ENCODE peak calls at places on chromosomes 5 and 9, in ten cellular contexts. One of them, this sample, is unnamed.

GRCh38 chr5:171520300-171521170 is 101.1 kb downstream of the FGF18 start:
- DNase-seq in GM23338: peak; percentile 89
- DNase-seq in stimulated activated CD8-positive, alpha-beta memory T cell treated with anti-CD3 and anti-CD28 coated beads, Interleukin-12 subunit alpha, Interleukin-12 subunit beta, amount 100 ng/mL, for 4 hours: no peak
- DNase-seq in Daoy: peak; percentile 74
- DNase-seq in amniotic stem cell: no peak
- DNase-seq in ACHN: no peak
- DNase-seq in stimulated activated CD4-positive, alpha-beta T cell treated with anti-CD3 and anti-CD28 coated beads, Interleukin-15, amount 100 ng/mL, for 24 hours: no peak
- DNase-seq in CD4-positive, alpha-beta memory T cell: no peak
- DNase-seq in lung: no peak
- DNase-seq in right cardiac atrium: peak; percentile 54
- DNase-seq in this sample: no peak

GRCh38 chr5:177232761-177233160 is 70.8 kb downstream of the RAB24 start:
- DNase-seq in stimulated activated CD8-positive, alpha-beta memory T cell treated with anti-CD3 and anti-CD28 coated beads, Interleukin-12 subunit alpha, Interleukin-12 subunit beta, amount 100 ng/mL, for 4 hours: no peak
- DNase-seq in ACHN: no peak
- DNase-seq in Daoy: peak; percentile 33
- DNase-seq in lung: no peak
- DNase-seq in right cardiac atrium: no peak
- DNase-seq in GM23338: no peak
- DNase-seq in amniotic stem cell: no peak
- DNase-seq in CD4-positive, alpha-beta memory T cell: no peak
- DNase-seq in stimulated activated CD4-positive, alpha-beta T cell treated with anti-CD3 and anti-CD28 coated beads, Interleukin-15, amount 100 ng/mL, for 24 hours: no peak
- DNase-seq in this sample: peak; percentile 18

GRCh38 chr9:71734953-71735352 is 33.4 kb downstream of the CEMIP2 start:
- DNase-seq in lung: no peak
- DNase-seq in ACHN: no peak
- DNase-seq in right cardiac atrium: no peak
- DNase-seq in amniotic stem cell: no peak
- DNase-seq in CD4-positive, alpha-beta memory T cell: no peak
- DNase-seq in Daoy: no peak
- DNase-seq in stimulated activated CD8-positive, alpha-beta memory T cell treated with anti-CD3 and anti-CD28 coated beads, Interleukin-12 subunit alpha, Interleukin-12 subunit beta, amount 100 ng/mL, for 4 hours: no peak
- DNase-seq in stimulated activated CD4-positive, alpha-beta T cell treated with anti-CD3 and anti-CD28 coated beads, Interleukin-15, amount 100 ng/mL, for 24 hours: no peak
- DNase-seq in GM23338: no peak
- DNase-seq in this sample: no peak

GRCh38 chr5:72477644-72478043 is 29.6 kb downstream of the ZNF366 start:
- DNase-seq in ACHN: no peak
- DNase-seq in Daoy: no peak
- DNase-seq in right cardiac atrium: no peak
- DNase-seq in stimulated activated CD8-positive, alpha-beta memory T cell treated with anti-CD3 and anti-CD28 coated beads, Interleukin-12 subunit alpha, Interleukin-12 subunit beta, amount 100 ng/mL, for 4 hours: no peak
- DNase-seq in lung: no peak
- DNase-seq in stimulated activated CD4-positive, alpha-beta T cell treated with anti-CD3 and anti-CD28 coated beads, Interleukin-15, amount 100 ng/mL, for 24 hours: no peak
- DNase-seq in amniotic stem cell: no peak
- DNase-seq in GM23338: no peak
- DNase-seq in CD4-positive, alpha-beta memory T cell: no peak
- DNase-seq in this sample: no peak

GRCh38 chr5:149452665-149453617 is 73.8 kb upstream of the IL17B start:
- DNase-seq in Daoy: peak; percentile 97
- DNase-seq in ACHN: no peak
- DNase-seq in GM23338: peak; percentile 44
- DNase-seq in stimulated activated CD4-positive, alpha-beta T cell treated with anti-CD3 and anti-CD28 coated beads, Interleukin-15, amount 100 ng/mL, for 24 hours: no peak
- DNase-seq in amniotic stem cell: peak; percentile 84
- DNase-seq in lung: no peak
- DNase-seq in right cardiac atrium: peak; percentile 90
- DNase-seq in CD4-positive, alpha-beta memory T cell: no peak
- DNase-seq in stimulated activated CD8-positive, alpha-beta memory T cell treated with anti-CD3 and anti-CD28 coated beads, Interleukin-12 subunit alpha, Interleukin-12 subunit beta, amount 100 ng/mL, for 4 hours: no peak
- DNase-seq in this sample: peak; percentile 95

GRCh38 chr9:4933177-4933576 is 51.9 kb upstream of the JAK2 start:
- DNase-seq in ACHN: no peak
- DNase-seq in CD4-positive, alpha-beta memory T cell: no peak
- DNase-seq in lung: no peak
- DNase-seq in GM23338: no peak
- DNase-seq in stimulated activated CD4-positive, alpha-beta T cell treated with anti-CD3 and anti-CD28 coated beads, Interleukin-15, amount 100 ng/mL, for 24 hours: no peak
- DNase-seq in amniotic stem cell: no peak
- DNase-seq in right cardiac atrium: peak; percentile 53
- DNase-seq in Daoy: no peak
- DNase-seq in stimulated activated CD8-positive, alpha-beta memory T cell treated with anti-CD3 and anti-CD28 coated beads, Interleukin-12 subunit alpha, Interleukin-12 subunit beta, amount 100 ng/mL, for 4 hours: no peak
- DNase-seq in this sample: no peak

GRCh38 chr5:139636207-139636792 is 11.8 kb upstream of the CXXC5 start:
- DNase-seq in CD4-positive, alpha-beta memory T cell: peak; percentile 58
- DNase-seq in lung: no peak
- DNase-seq in amniotic stem cell: no peak
- DNase-seq in stimulated activated CD4-positive, alpha-beta T cell treated with anti-CD3 and anti-CD28 coated beads, Interleukin-15, amount 100 ng/mL, for 24 hours: peak; percentile 63
- DNase-seq in right cardiac atrium: peak; percentile 54
- DNase-seq in GM23338: no peak
- DNase-seq in Daoy: peak; percentile 55
- DNase-seq in ACHN: no peak
- DNase-seq in stimulated activated CD8-positive, alpha-beta memory T cell treated with anti-CD3 and anti-CD28 coated beads, Interleukin-12 subunit alpha, Interleukin-12 subunit beta, amount 100 ng/mL, for 4 hours: no peak
- DNase-seq in this sample: no peak

GRCh38 chr5:157718529-157718928 is 12.7 kb upstream of the THG1L start:
- DNase-seq in GM23338: peak; percentile 47
- DNase-seq in amniotic stem cell: no peak
- DNase-seq in right cardiac atrium: peak; percentile 48
- DNase-seq in ACHN: peak; percentile 58
- DNase-seq in Daoy: peak; percentile 52
- DNase-seq in stimulated activated CD4-positive, alpha-beta T cell treated with anti-CD3 and anti-CD28 coated beads, Interleukin-15, amount 100 ng/mL, for 24 hours: peak; percentile 26
- DNase-seq in lung: no peak
- DNase-seq in CD4-positive, alpha-beta memory T cell: peak; percentile 45
- DNase-seq in stimulated activated CD8-positive, alpha-beta memory T cell treated with anti-CD3 and anti-CD28 coated beads, Interleukin-12 subunit alpha, Interleukin-12 subunit beta, amount 100 ng/mL, for 4 hours: no peak
- DNase-seq in this sample: peak; percentile 45

GRCh38 chr5:21225223-21226064 is 1237.4 kb upstream of the CDH18 start:
- DNase-seq in right cardiac atrium: no peak
- DNase-seq in CD4-positive, alpha-beta memory T cell: no peak
- DNase-seq in lung: no peak
- DNase-seq in amniotic stem cell: no peak
- DNase-seq in Daoy: no peak
- DNase-seq in ACHN: no peak
- DNase-seq in stimulated activated CD4-positive, alpha-beta T cell treated with anti-CD3 and anti-CD28 coated beads, Interleukin-15, amount 100 ng/mL, for 24 hours: no peak
- DNase-seq in GM23338: no peak
- DNase-seq in stimulated activated CD8-positive, alpha-beta memory T cell treated with anti-CD3 and anti-CD28 coated beads, Interleukin-12 subunit alpha, Interleukin-12 subunit beta, amount 100 ng/mL, for 4 hours: no peak
- DNase-seq in this sample: no peak

GRCh38 chr5:82347213-82347947 is 69.2 kb upstream of the RPS23 start:
- DNase-seq in lung: no peak
- DNase-seq in stimulated activated CD8-positive, alpha-beta memory T cell treated with anti-CD3 and anti-CD28 coated beads, Interleukin-12 subunit alpha, Interleukin-12 subunit beta, amount 100 ng/mL, for 4 hours: no peak
- DNase-seq in amniotic stem cell: peak; percentile 69
- DNase-seq in Daoy: peak; percentile 83
- DNase-seq in CD4-positive, alpha-beta memory T cell: no peak
- DNase-seq in right cardiac atrium: peak; percentile 78
- DNase-seq in stimulated activated CD4-positive, alpha-beta T cell treated with anti-CD3 and anti-CD28 coated beads, Interleukin-15, amount 100 ng/mL, for 24 hours: no peak
- DNase-seq in GM23338: peak; percentile 17
- DNase-seq in ACHN: no peak
- DNase-seq in this sample: no peak

GRCh38 chr5:153135416-153135815 is 355.1 kb upstream of the GRIA1 start:
- DNase-seq in amniotic stem cell: no peak
- DNase-seq in lung: no peak
- DNase-seq in stimulated activated CD8-positive, alpha-beta memory T cell treated with anti-CD3 and anti-CD28 coated beads, Interleukin-12 subunit alpha, Interleukin-12 subunit beta, amount 100 ng/mL, for 4 hours: no peak
- DNase-seq in right cardiac atrium: no peak
- DNase-seq in ACHN: peak; percentile 16
- DNase-seq in CD4-positive, alpha-beta memory T cell: no peak
- DNase-seq in Daoy: no peak
- DNase-seq in stimulated activated CD4-positive, alpha-beta T cell treated with anti-CD3 and anti-CD28 coated beads, Interleukin-15, amount 100 ng/mL, for 24 hours: no peak
- DNase-seq in GM23338: no peak
- DNase-seq in this sample: peak; percentile 37

GRCh38 chr5:36657563-36657995 is 51.2 kb downstream of the SLC1A3 start:
- DNase-seq in right cardiac atrium: peak; percentile 48
- DNase-seq in amniotic stem cell: peak; percentile 82
- DNase-seq in stimulated activated CD4-positive, alpha-beta T cell treated with anti-CD3 and anti-CD28 coated beads, Interleukin-15, amount 100 ng/mL, for 24 hours: no peak
- DNase-seq in Daoy: peak; percentile 92
- DNase-seq in ACHN: peak; percentile 48
- DNase-seq in stimulated activated CD8-positive, alpha-beta memory T cell treated with anti-CD3 and anti-CD28 coated beads, Interleukin-12 subunit alpha, Interleukin-12 subunit beta, amount 100 ng/mL, for 4 hours: no peak
- DNase-seq in GM23338: no peak
- DNase-seq in lung: peak; percentile 78
- DNase-seq in CD4-positive, alpha-beta memory T cell: no peak
- DNase-seq in this sample: no peak

GRCh38 chr9:34998266-34998665 is 8.7 kb downstream of the DNAJB5 start:
- DNase-seq in stimulated activated CD4-positive, alpha-beta T cell treated with anti-CD3 and anti-CD28 coated beads, Interleukin-15, amount 100 ng/mL, for 24 hours: no peak
- DNase-seq in amniotic stem cell: no peak
- DNase-seq in right cardiac atrium: no peak
- DNase-seq in stimulated activated CD8-positive, alpha-beta memory T cell treated with anti-CD3 and anti-CD28 coated beads, Interleukin-12 subunit alpha, Interleukin-12 subunit beta, amount 100 ng/mL, for 4 hours: no peak
- DNase-seq in ACHN: no peak
- DNase-seq in Daoy: no peak
- DNase-seq in lung: no peak
- DNase-seq in CD4-positive, alpha-beta memory T cell: no peak
- DNase-seq in GM23338: no peak
- DNase-seq in this sample: no peak

GRCh38 chr5:1019001-1019651 is 10.5 kb downstream of the NKD2 start:
- DNase-seq in CD4-positive, alpha-beta memory T cell: no peak
- DNase-seq in amniotic stem cell: no peak
- DNase-seq in ACHN: no peak
- DNase-seq in stimulated activated CD8-positive, alpha-beta memory T cell treated with anti-CD3 and anti-CD28 coated beads, Interleukin-12 subunit alpha, Interleukin-12 subunit beta, amount 100 ng/mL, for 4 hours: no peak
- DNase-seq in Daoy: no peak
- DNase-seq in right cardiac atrium: peak; percentile 39
- DNase-seq in GM23338: no peak
- DNase-seq in stimulated activated CD4-positive, alpha-beta T cell treated with anti-CD3 and anti-CD28 coated beads, Interleukin-15, amount 100 ng/mL, for 24 hours: no peak
- DNase-seq in lung: no peak
- DNase-seq in this sample: no peak

GRCh38 chr5:82984786-82985762 is 92.1 kb downstream of the TMEM167A start:
- DNase-seq in right cardiac atrium: no peak
- DNase-seq in CD4-positive, alpha-beta memory T cell: no peak
- DNase-seq in amniotic stem cell: no peak
- DNase-seq in stimulated activated CD8-positive, alpha-beta memory T cell treated with anti-CD3 and anti-CD28 coated beads, Interleukin-12 subunit alpha, Interleukin-12 subunit beta, amount 100 ng/mL, for 4 hours: no peak
- DNase-seq in lung: no peak
- DNase-seq in Daoy: no peak
- DNase-seq in stimulated activated CD4-positive, alpha-beta T cell treated with anti-CD3 and anti-CD28 coated beads, Interleukin-15, amount 100 ng/mL, for 24 hours: no peak
- DNase-seq in ACHN: no peak
- DNase-seq in GM23338: no peak
- DNase-seq in this sample: no peak

GRCh38 chr9:36832232-36832795 is 201.8 kb downstream of the PAX5 start:
- DNase-seq in CD4-positive, alpha-beta memory T cell: no peak
- DNase-seq in GM23338: no peak
- DNase-seq in lung: no peak
- DNase-seq in right cardiac atrium: no peak
- DNase-seq in Daoy: no peak
- DNase-seq in stimulated activated CD8-positive, alpha-beta memory T cell treated with anti-CD3 and anti-CD28 coated beads, Interleukin-12 subunit alpha, Interleukin-12 subunit beta, amount 100 ng/mL, for 4 hours: no peak
- DNase-seq in amniotic stem cell: no peak
- DNase-seq in stimulated activated CD4-positive, alpha-beta T cell treated with anti-CD3 and anti-CD28 coated beads, Interleukin-15, amount 100 ng/mL, for 24 hours: no peak
- DNase-seq in ACHN: no peak
- DNase-seq in this sample: no peak

GRCh38 chr5:179253730-179254129 is 91.5 kb downstream of the ADAMTS2 start:
- DNase-seq in ACHN: no peak
- DNase-seq in stimulated activated CD8-positive, alpha-beta memory T cell treated with anti-CD3 and anti-CD28 coated beads, Interleukin-12 subunit alpha, Interleukin-12 subunit beta, amount 100 ng/mL, for 4 hours: no peak
- DNase-seq in lung: no peak
- DNase-seq in GM23338: no peak
- DNase-seq in amniotic stem cell: no peak
- DNase-seq in Daoy: no peak
- DNase-seq in stimulated activated CD4-positive, alpha-beta T cell treated with anti-CD3 and anti-CD28 coated beads, Interleukin-15, amount 100 ng/mL, for 24 hours: no peak
- DNase-seq in CD4-positive, alpha-beta memory T cell: no peak
- DNase-seq in right cardiac atrium: no peak
- DNase-seq in this sample: no peak

This sample was measured in kidney glomerular epithelial cell.